ENCODE peak calls at places on chromosomes 1 and 21, in eight cellular contexts. One of them, this sample, is unnamed. For H3K4me1 and H3K27me3, the result is how much of the 10 kb centered on the place peaks cover.

GRCh38 chr1:163055531-163055930 is 13.6 kb upstream of the RGS4 start:
- DNase-seq in IMR-90: no peak
- DNase-seq in mesendoderm: peak
- DNase-seq in CD8-positive, alpha-beta memory T cell: no peak
- DNase-seq in stomach: no peak
- DNase-seq in osteoblast: no peak
- DNase-seq in mesenchymal stem cell: no peak
- DNase-seq in thoracic aorta: no peak
- DNase-seq in this sample: no peak

GRCh38 chr1:212769372-212770167 is 22.0 kb downstream of the NSL1 start:
- DNase-seq in IMR-90: no peak
- DNase-seq in mesendoderm: no peak
- DNase-seq in CD8-positive, alpha-beta memory T cell: no peak
- DNase-seq in stomach: no peak
- DNase-seq in osteoblast: no peak
- DNase-seq in mesenchymal stem cell: peak
- DNase-seq in thoracic aorta: no peak
- DNase-seq in this sample: no peak

GRCh38 chr21:38956791-38957571 is 151.3 kb downstream of the ETS2 start:
- DNase-seq in IMR-90: peak
- DNase-seq in mesendoderm: no peak
- DNase-seq in CD8-positive, alpha-beta memory T cell: no peak
- DNase-seq in stomach: peak
- DNase-seq in osteoblast: no peak
- DNase-seq in mesenchymal stem cell: peak
- DNase-seq in thoracic aorta: no peak
- DNase-seq in this sample: no peak

GRCh38 chr1:155481761-155482160 is 80.8 kb downstream of the ASH1L start:
- DNase-seq in IMR-90: no peak
- DNase-seq in mesendoderm: no peak
- DNase-seq in CD8-positive, alpha-beta memory T cell: no peak
- DNase-seq in stomach: no peak
- DNase-seq in osteoblast: no peak
- DNase-seq in mesenchymal stem cell: no peak
- DNase-seq in thoracic aorta: no peak
- DNase-seq in this sample: no peak

GRCh38 chr1:23273450-23274133 is 56.3 kb upstream of the HTR1D start:
- DNase-seq in IMR-90: peak
- DNase-seq in mesendoderm: no peak
- DNase-seq in CD8-positive, alpha-beta memory T cell: no peak
- DNase-seq in stomach: no peak
- DNase-seq in osteoblast: peak
- DNase-seq in mesenchymal stem cell: peak
- DNase-seq in thoracic aorta: no peak
- DNase-seq in this sample: no peak

GRCh38 chr1:9455487-9456237 is 83.6 kb upstream of the SLC25A33 start:
- DNase-seq in IMR-90: peak
- DNase-seq in mesendoderm: peak
- DNase-seq in CD8-positive, alpha-beta memory T cell: peak
- DNase-seq in stomach: peak
- DNase-seq in osteoblast: peak
- DNase-seq in mesenchymal stem cell: peak
- DNase-seq in thoracic aorta: no peak
- DNase-seq in this sample: no peak

GRCh38 chr1:147558045-147558444 is 16.7 kb downstream of the BCL9 start:
- DNase-seq in IMR-90: no peak
- DNase-seq in mesendoderm: no peak
- DNase-seq in CD8-positive, alpha-beta memory T cell: no peak
- DNase-seq in stomach: no peak
- DNase-seq in osteoblast: no peak
- DNase-seq in mesenchymal stem cell: no peak
- DNase-seq in thoracic aorta: no peak
- DNase-seq in this sample: no peak

GRCh38 chr1:234668577-234668955 is 58.6 kb upstream of the IRF2BP2 start:
- DNase-seq in IMR-90: no peak
- DNase-seq in mesendoderm: no peak
- DNase-seq in CD8-positive, alpha-beta memory T cell: no peak
- DNase-seq in stomach: no peak
- DNase-seq in osteoblast: no peak
- DNase-seq in mesenchymal stem cell: no peak
- DNase-seq in thoracic aorta: no peak
- DNase-seq in this sample: no peak

GRCh38 chr1:56577859-56578663 is 1.3 kb downstream of the PLPP3 start:
- DNase-seq in IMR-90: peak
- DNase-seq in mesendoderm: peak
- DNase-seq in CD8-positive, alpha-beta memory T cell: no peak
- DNase-seq in stomach: peak
- DNase-seq in osteoblast: peak
- DNase-seq in mesenchymal stem cell: peak
- DNase-seq in thoracic aorta: no peak
- DNase-seq in this sample: no peak

GRCh38 chr1:213335084-213335483 is 284.0 kb downstream of the RPS6KC1 start:
- DNase-seq in IMR-90: no peak
- DNase-seq in mesendoderm: no peak
- DNase-seq in CD8-positive, alpha-beta memory T cell: no peak
- DNase-seq in stomach: no peak
- DNase-seq in osteoblast: no peak
- DNase-seq in mesenchymal stem cell: no peak
- DNase-seq in thoracic aorta: no peak
- DNase-seq in this sample: no peak

GRCh38 chr1:91831132-91831930 is 54.6 kb downstream of the TGFBR3 start:
- DNase-seq in IMR-90: peak
- DNase-seq in mesendoderm: no peak
- DNase-seq in CD8-positive, alpha-beta memory T cell: no peak
- DNase-seq in stomach: no peak
- DNase-seq in osteoblast: no peak
- DNase-seq in mesenchymal stem cell: peak
- DNase-seq in thoracic aorta: no peak
- DNase-seq in this sample: no peak

GRCh38 chr1:6584126-6585080 is 4.6 kb downstream of the ZBTB48 start:
- DNase-seq in IMR-90: no peak
- DNase-seq in mesendoderm: no peak
- DNase-seq in CD8-positive, alpha-beta memory T cell: no peak
- DNase-seq in stomach: no peak
- DNase-seq in osteoblast: peak
- DNase-seq in mesenchymal stem cell: peak
- DNase-seq in thoracic aorta: no peak
- DNase-seq in this sample: no peak

GRCh38 chr1:201582261-201582951 is 43.5 kb downstream of the NAV1 start:
- DNase-seq in IMR-90: peak
- DNase-seq in mesendoderm: peak
- DNase-seq in CD8-positive, alpha-beta memory T cell: no peak
- DNase-seq in stomach: peak
- DNase-seq in osteoblast: peak
- DNase-seq in mesenchymal stem cell: peak
- DNase-seq in thoracic aorta: no peak
- DNase-seq in this sample: no peak

GRCh38 chr1:207404849-207405525 is 49.1 kb upstream of the CR2 start:
- DNase-seq in IMR-90: peak
- DNase-seq in mesendoderm: peak
- DNase-seq in CD8-positive, alpha-beta memory T cell: no peak
- DNase-seq in stomach: no peak
- DNase-seq in osteoblast: peak
- DNase-seq in mesenchymal stem cell: peak
- DNase-seq in thoracic aorta: no peak
- DNase-seq in this sample: no peak

GRCh38 chr1:162070094-162070748 is 730 bp downstream of the NOS1AP start:
- DNase-seq in IMR-90: no peak
- DNase-seq in mesendoderm: peak
- DNase-seq in CD8-positive, alpha-beta memory T cell: no peak
- DNase-seq in stomach: peak
- DNase-seq in osteoblast: no peak
- DNase-seq in mesenchymal stem cell: no peak
- DNase-seq in thoracic aorta: no peak
- DNase-seq in this sample: no peak

GRCh38 chr1:229229721-229230135 is 41.2 kb upstream of the RAB4A start:
- DNase-seq in IMR-90: no peak
- DNase-seq in mesendoderm: no peak
- DNase-seq in CD8-positive, alpha-beta memory T cell: no peak
- DNase-seq in stomach: peak
- DNase-seq in osteoblast: no peak
- DNase-seq in mesenchymal stem cell: peak
- DNase-seq in thoracic aorta: peak
- DNase-seq in this sample: peak

GRCh38 chr1:229227298-229227919 is 43.5 kb upstream of the RAB4A start:
- DNase-seq in IMR-90: peak
- DNase-seq in mesendoderm: peak
- DNase-seq in CD8-positive, alpha-beta memory T cell: peak
- DNase-seq in stomach: peak
- DNase-seq in osteoblast: peak
- DNase-seq in mesenchymal stem cell: peak
- DNase-seq in thoracic aorta: no peak
- DNase-seq in this sample: peak

GRCh38 chr1:229230136-229230892 is 40.6 kb upstream of the RAB4A start:
- DNase-seq in IMR-90: no peak
- DNase-seq in mesendoderm: peak
- DNase-seq in CD8-positive, alpha-beta memory T cell: no peak
- DNase-seq in stomach: no peak
- DNase-seq in osteoblast: no peak
- DNase-seq in mesenchymal stem cell: no peak
- DNase-seq in thoracic aorta: no peak
- DNase-seq in this sample: no peak

GRCh38 chr1:229229137-229229720 is 41.7 kb upstream of the RAB4A start:
- DNase-seq in IMR-90: no peak
- DNase-seq in mesendoderm: peak
- DNase-seq in CD8-positive, alpha-beta memory T cell: no peak
- DNase-seq in stomach: no peak
- DNase-seq in osteoblast: no peak
- DNase-seq in mesenchymal stem cell: peak
- DNase-seq in thoracic aorta: no peak
- DNase-seq in this sample: no peak

GRCh38 chr1:229228522-229228921 is 42.4 kb upstream of the RAB4A start:
- DNase-seq in IMR-90: no peak
- DNase-seq in mesendoderm: no peak
- DNase-seq in CD8-positive, alpha-beta memory T cell: no peak
- DNase-seq in stomach: no peak
- DNase-seq in osteoblast: no peak
- DNase-seq in mesenchymal stem cell: no peak
- DNase-seq in thoracic aorta: no peak
- DNase-seq in this sample: no peak
- H3K4me1 ChIP-seq in IMR-90: under half
- H3K4me1 ChIP-seq in mesendoderm: under half
- H3K4me1 ChIP-seq in CD8-positive, alpha-beta memory T cell: under half
- H3K4me1 ChIP-seq in stomach: half or more
- H3K4me1 ChIP-seq in osteoblast: under half
- H3K4me1 ChIP-seq in mesenchymal stem cell: under half
- H3K4me1 ChIP-seq in thoracic aorta: under half
- H3K4me1 ChIP-seq in this sample: under half

GRCh38 chr1:43969746-43970466 is at the start of gene DPH2:
- DNase-seq in IMR-90: peak
- DNase-seq in mesendoderm: peak
- DNase-seq in CD8-positive, alpha-beta memory T cell: peak
- DNase-seq in stomach: peak
- DNase-seq in osteoblast: peak
- DNase-seq in mesenchymal stem cell: peak
- DNase-seq in thoracic aorta: peak
- DNase-seq in this sample: peak

GRCh38 chr1:43969416-43969745 is 429 bp upstream of the DPH2 start:
- DNase-seq in IMR-90: no peak
- DNase-seq in mesendoderm: no peak
- DNase-seq in CD8-positive, alpha-beta memory T cell: no peak
- DNase-seq in stomach: no peak
- DNase-seq in osteoblast: no peak
- DNase-seq in mesenchymal stem cell: no peak
- DNase-seq in thoracic aorta: no peak
- DNase-seq in this sample: no peak

GRCh38 chr1:43970502-43970901 is 692 bp downstream of the DPH2 start:
- DNase-seq in IMR-90: no peak
- DNase-seq in mesendoderm: no peak
- DNase-seq in CD8-positive, alpha-beta memory T cell: no peak
- DNase-seq in stomach: no peak
- DNase-seq in osteoblast: peak
- DNase-seq in mesenchymal stem cell: no peak
- DNase-seq in thoracic aorta: no peak
- DNase-seq in this sample: no peak

GRCh38 chr1:43971336-43971980 is 1.6 kb downstream of the DPH2 start:
- DNase-seq in IMR-90: no peak
- DNase-seq in mesendoderm: no peak
- DNase-seq in CD8-positive, alpha-beta memory T cell: no peak
- DNase-seq in stomach: no peak
- DNase-seq in osteoblast: no peak
- DNase-seq in mesenchymal stem cell: no peak
- DNase-seq in thoracic aorta: no peak
- DNase-seq in this sample: no peak

GRCh38 chr1:43970911-43971310 is 1.1 kb downstream of the DPH2 start:
- DNase-seq in IMR-90: no peak
- DNase-seq in mesendoderm: no peak
- DNase-seq in CD8-positive, alpha-beta memory T cell: no peak
- DNase-seq in stomach: no peak
- DNase-seq in osteoblast: no peak
- DNase-seq in mesenchymal stem cell: no peak
- DNase-seq in thoracic aorta: no peak
- DNase-seq in this sample: no peak
- H3K4me3 ChIP-seq in IMR-90: no peak
- H3K4me3 ChIP-seq in mesendoderm: no peak
- H3K4me3 ChIP-seq in CD8-positive, alpha-beta memory T cell: no peak
- H3K4me3 ChIP-seq in stomach: peak
- H3K4me3 ChIP-seq in osteoblast: peak
- H3K4me3 ChIP-seq in mesenchymal stem cell: no peak
- H3K4me3 ChIP-seq in thoracic aorta: no peak
- H3K4me3 ChIP-seq in this sample: peak

GRCh38 chr21:29777155-29777554 is 162.6 kb downstream of the GRIK1 start:
- DNase-seq in IMR-90: no peak
- DNase-seq in mesendoderm: no peak
- DNase-seq in CD8-positive, alpha-beta memory T cell: no peak
- DNase-seq in stomach: no peak
- DNase-seq in osteoblast: no peak
- DNase-seq in mesenchymal stem cell: no peak
- DNase-seq in thoracic aorta: no peak
- DNase-seq in this sample: no peak
- H3K27me3 ChIP-seq in IMR-90: under half
- H3K27me3 ChIP-seq in mesendoderm: under half
- H3K27me3 ChIP-seq in CD8-positive, alpha-beta memory T cell: under half
- H3K27me3 ChIP-seq in stomach: under half
- H3K27me3 ChIP-seq in osteoblast: under half
- H3K27me3 ChIP-seq in mesenchymal stem cell: under half
- H3K27me3 ChIP-seq in thoracic aorta: under half
- H3K27me3 ChIP-seq in this sample: under half

DNA sequence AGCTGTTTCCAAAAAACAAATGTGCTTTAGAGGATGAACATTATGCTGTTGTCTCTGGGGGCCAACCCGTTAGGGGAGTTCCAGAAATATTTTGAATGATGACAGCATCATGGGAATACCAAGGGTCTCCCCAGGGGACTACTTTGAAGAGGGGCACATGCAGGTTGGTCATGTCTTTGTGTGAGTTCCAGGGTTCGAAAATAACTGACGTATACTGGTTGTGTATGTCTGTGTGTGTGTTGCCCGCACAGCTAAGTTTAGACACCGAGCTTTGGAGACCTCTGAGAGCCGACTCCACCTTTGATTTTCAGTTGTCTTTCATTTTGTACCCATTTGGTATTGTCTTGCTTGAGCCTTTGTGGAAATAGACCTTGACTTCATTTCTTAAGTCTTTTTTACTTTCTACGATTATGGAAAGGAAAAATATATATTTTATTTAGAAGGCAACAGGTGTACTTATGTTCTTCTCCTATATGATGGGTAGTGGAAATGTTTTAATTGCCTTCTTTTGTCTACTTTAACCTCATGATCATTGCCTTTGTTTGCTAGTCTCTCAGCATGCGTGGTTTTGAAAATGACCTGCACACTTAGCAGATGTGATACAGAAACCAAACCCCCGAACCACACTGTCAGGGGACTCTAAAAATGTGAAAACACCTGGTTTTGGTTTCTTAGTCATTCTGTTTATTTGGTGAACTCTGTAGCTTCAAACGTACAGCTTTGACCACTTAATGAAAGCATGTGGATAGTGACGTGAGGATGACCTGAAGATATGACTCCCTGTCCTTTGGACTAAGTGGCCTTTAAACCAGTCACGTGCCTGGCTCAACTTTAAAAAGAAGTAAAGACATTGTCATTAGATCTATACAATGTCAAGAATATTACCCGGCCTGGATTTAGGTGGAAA is 56.5 kb downstream of the GALNT2 start:
- DNase-seq in IMR-90: peak
- DNase-seq in mesendoderm: no peak
- DNase-seq in CD8-positive, alpha-beta memory T cell: no peak
- DNase-seq in stomach: no peak
- DNase-seq in osteoblast: no peak
- DNase-seq in mesenchymal stem cell: peak
- DNase-seq in thoracic aorta: no peak
- DNase-seq in this sample: no peak
- H3K4me1 ChIP-seq in IMR-90: under half
- H3K4me1 ChIP-seq in mesendoderm: under half
- H3K4me1 ChIP-seq in CD8-positive, alpha-beta memory T cell: under half
- H3K4me1 ChIP-seq in stomach: half or more
- H3K4me1 ChIP-seq in osteoblast: under half
- H3K4me1 ChIP-seq in mesenchymal stem cell: under half
- H3K4me1 ChIP-seq in thoracic aorta: under half
- H3K4me1 ChIP-seq in this sample: under half